ENCODE peak calls at places on chromosomes 11 and 22, in seven cellular contexts. One of them, this sample, is unnamed.
A peak's percentile ranks its signal among the peaks of the same experiment; 100 is the strongest.

GRCh38 chr11:129061466-129062194 is 119.0 kb upstream of the TP53AIP1 start:
- DNase-seq in esophagus squamous epithelium: no peak
- DNase-seq in transverse colon: no peak
- DNase-seq in thyroid gland: no peak
- DNase-seq in gastrocnemius medialis: no peak
- DNase-seq in heart left ventricle: no peak
- DNase-seq in endothelial cell of umbilical vein: peak; percentile 29
- DNase-seq in this sample: peak; percentile 7

GRCh38 chr11:73206751-73207280 is 11.3 kb upstream of the P2RY2 start:
- DNase-seq in gastrocnemius medialis: no peak
- DNase-seq in endothelial cell of umbilical vein: no peak
- DNase-seq in esophagus squamous epithelium: no peak
- DNase-seq in transverse colon: no peak
- DNase-seq in thyroid gland: no peak
- DNase-seq in heart left ventricle: no peak
- DNase-seq in this sample: no peak

GRCh38 chr11:69906453-69906907 is 87.3 kb upstream of the FGF3 start:
- DNase-seq in thyroid gland: no peak
- DNase-seq in esophagus squamous epithelium: no peak
- DNase-seq in transverse colon: no peak
- DNase-seq in endothelial cell of umbilical vein: no peak
- DNase-seq in heart left ventricle: no peak
- DNase-seq in gastrocnemius medialis: no peak
- DNase-seq in this sample: no peak

GRCh38 chr11:2302844-2303626 is 1.2 kb downstream of the TSPAN32 start:
- DNase-seq in gastrocnemius medialis: no peak
- DNase-seq in heart left ventricle: peak; percentile 91
- DNase-seq in esophagus squamous epithelium: no peak
- DNase-seq in endothelial cell of umbilical vein: no peak
- DNase-seq in thyroid gland: peak; percentile 64
- DNase-seq in transverse colon: no peak
- DNase-seq in this sample: no peak

GRCh38 chr22:32676196-32676595 is 125.3 kb upstream of the TIMP3 start:
- DNase-seq in transverse colon: no peak
- DNase-seq in gastrocnemius medialis: no peak
- DNase-seq in esophagus squamous epithelium: no peak
- DNase-seq in thyroid gland: peak; percentile 65
- DNase-seq in endothelial cell of umbilical vein: no peak
- DNase-seq in heart left ventricle: no peak
- DNase-seq in this sample: no peak

GRCh38 chr11:112025682-112026081 is 474 bp downstream of the DLAT start:
- DNase-seq in thyroid gland: no peak
- DNase-seq in gastrocnemius medialis: no peak
- DNase-seq in esophagus squamous epithelium: no peak
- DNase-seq in transverse colon: no peak
- DNase-seq in heart left ventricle: no peak
- DNase-seq in endothelial cell of umbilical vein: peak; percentile 43
- DNase-seq in this sample: no peak

GRCh38 chr22:35212020-35212419 is 45.3 kb upstream of the HMGXB4 start:
- DNase-seq in endothelial cell of umbilical vein: no peak
- DNase-seq in esophagus squamous epithelium: no peak
- DNase-seq in heart left ventricle: peak; percentile 61
- DNase-seq in gastrocnemius medialis: no peak
- DNase-seq in thyroid gland: peak; percentile 6
- DNase-seq in transverse colon: no peak
- DNase-seq in this sample: peak; percentile 33

GRCh38 chr11:42319926-42320325 is 860.5 kb upstream of the LRRC4C start:
- DNase-seq in gastrocnemius medialis: no peak
- DNase-seq in esophagus squamous epithelium: no peak
- DNase-seq in transverse colon: no peak
- DNase-seq in thyroid gland: no peak
- DNase-seq in endothelial cell of umbilical vein: peak; percentile 64
- DNase-seq in heart left ventricle: no peak
- DNase-seq in this sample: no peak

GRCh38 chr22:34319346-34319745 is 399.1 kb upstream of the LARGE1 start:
- DNase-seq in thyroid gland: no peak
- DNase-seq in endothelial cell of umbilical vein: no peak
- DNase-seq in transverse colon: no peak
- DNase-seq in gastrocnemius medialis: no peak
- DNase-seq in heart left ventricle: no peak
- DNase-seq in esophagus squamous epithelium: no peak
- DNase-seq in this sample: no peak

GRCh38 chr11:19441752-19442553 is 201.2 kb upstream of the E2F8 start:
- DNase-seq in heart left ventricle: peak; percentile 82
- DNase-seq in endothelial cell of umbilical vein: peak; percentile 94
- DNase-seq in gastrocnemius medialis: no peak
- DNase-seq in esophagus squamous epithelium: no peak
- DNase-seq in transverse colon: no peak
- DNase-seq in thyroid gland: peak; percentile 18
- DNase-seq in this sample: peak; percentile 86

GRCh38 chr11:69470793-69471192 is 10.7 kb upstream of the LINC01488 start:
- DNase-seq in thyroid gland: no peak
- DNase-seq in heart left ventricle: no peak
- DNase-seq in esophagus squamous epithelium: no peak
- DNase-seq in gastrocnemius medialis: no peak
- DNase-seq in endothelial cell of umbilical vein: no peak
- DNase-seq in transverse colon: no peak
- DNase-seq in this sample: no peak

GRCh38 chr11:114080219-114080618 is 20.7 kb downstream of the ZBTB16 start:
- DNase-seq in transverse colon: no peak
- DNase-seq in esophagus squamous epithelium: no peak
- DNase-seq in thyroid gland: peak; percentile 67
- DNase-seq in endothelial cell of umbilical vein: peak; percentile 80
- DNase-seq in heart left ventricle: peak; percentile 66
- DNase-seq in gastrocnemius medialis: peak; percentile 78
- DNase-seq in this sample: no peak

GRCh38 chr11:12280199-12280837 is 97.1 kb upstream of the PARVA start:
- DNase-seq in transverse colon: no peak
- DNase-seq in thyroid gland: peak; percentile 64
- DNase-seq in endothelial cell of umbilical vein: no peak
- DNase-seq in gastrocnemius medialis: no peak
- DNase-seq in heart left ventricle: no peak
- DNase-seq in esophagus squamous epithelium: no peak
- DNase-seq in this sample: no peak

GRCh38 chr11:33063326-33063775 is 24.0 kb downstream of the TCP11L1 start:
- DNase-seq in transverse colon: no peak
- DNase-seq in thyroid gland: no peak
- DNase-seq in heart left ventricle: no peak
- DNase-seq in gastrocnemius medialis: no peak
- DNase-seq in esophagus squamous epithelium: no peak
- DNase-seq in endothelial cell of umbilical vein: no peak
- DNase-seq in this sample: no peak

GRCh38 chr22:24474221-24474620 is 20.9 kb upstream of the UPB1 start:
- DNase-seq in endothelial cell of umbilical vein: peak; percentile 83
- DNase-seq in heart left ventricle: no peak
- DNase-seq in transverse colon: no peak
- DNase-seq in esophagus squamous epithelium: no peak
- DNase-seq in gastrocnemius medialis: no peak
- DNase-seq in thyroid gland: no peak
- DNase-seq in this sample: peak; percentile 33

GRCh38 chr11:68127791-68128681 is 6.8 kb upstream of the CHKA start:
- DNase-seq in transverse colon: peak; percentile 50
- DNase-seq in gastrocnemius medialis: no peak
- DNase-seq in endothelial cell of umbilical vein: peak; percentile 78
- DNase-seq in esophagus squamous epithelium: no peak
- DNase-seq in heart left ventricle: peak; percentile 60
- DNase-seq in thyroid gland: peak; percentile 91
- DNase-seq in this sample: no peak

GRCh38 chr22:46894851-46895640 is 132.6 kb downstream of the TBC1D22A start:
- DNase-seq in thyroid gland: peak; percentile 1
- DNase-seq in transverse colon: no peak
- DNase-seq in esophagus squamous epithelium: no peak
- DNase-seq in endothelial cell of umbilical vein: no peak
- DNase-seq in heart left ventricle: no peak
- DNase-seq in gastrocnemius medialis: no peak
- DNase-seq in this sample: no peak

GRCh38 chr11:125088576-125089455 is 22.6 kb downstream of the TMEM218 start:
- DNase-seq in heart left ventricle: no peak
- DNase-seq in gastrocnemius medialis: no peak
- DNase-seq in transverse colon: no peak
- DNase-seq in endothelial cell of umbilical vein: no peak
- DNase-seq in thyroid gland: no peak
- DNase-seq in esophagus squamous epithelium: no peak
- DNase-seq in this sample: no peak

GRCh38 chr11:126434950-126435335 is 79.5 kb downstream of the ST3GAL4 start:
- DNase-seq in heart left ventricle: no peak
- DNase-seq in endothelial cell of umbilical vein: no peak
- DNase-seq in thyroid gland: no peak
- DNase-seq in esophagus squamous epithelium: no peak
- DNase-seq in gastrocnemius medialis: no peak
- DNase-seq in transverse colon: no peak
- DNase-seq in this sample: no peak

GRCh38 chr11:122175316-122175715 is 59.3 kb upstream of the BLID start:
- DNase-seq in transverse colon: no peak
- DNase-seq in thyroid gland: no peak
- DNase-seq in esophagus squamous epithelium: no peak
- DNase-seq in heart left ventricle: no peak
- DNase-seq in gastrocnemius medialis: no peak
- DNase-seq in endothelial cell of umbilical vein: peak; percentile 23
- DNase-seq in this sample: no peak

GRCh38 chr11:82315093-82315492 is 418.6 kb downstream of the FAM181B start:
- DNase-seq in esophagus squamous epithelium: no peak
- DNase-seq in gastrocnemius medialis: no peak
- DNase-seq in transverse colon: peak; percentile 11
- DNase-seq in thyroid gland: peak; percentile 3
- DNase-seq in endothelial cell of umbilical vein: no peak
- DNase-seq in heart left ventricle: no peak
- DNase-seq in this sample: no peak

GRCh38 chr22:31615940-31616314 is 46.1 kb downstream of the PISD start:
- DNase-seq in esophagus squamous epithelium: no peak
- DNase-seq in thyroid gland: no peak
- DNase-seq in gastrocnemius medialis: no peak
- DNase-seq in transverse colon: no peak
- DNase-seq in endothelial cell of umbilical vein: no peak
- DNase-seq in heart left ventricle: no peak
- DNase-seq in this sample: no peak

DNA sequence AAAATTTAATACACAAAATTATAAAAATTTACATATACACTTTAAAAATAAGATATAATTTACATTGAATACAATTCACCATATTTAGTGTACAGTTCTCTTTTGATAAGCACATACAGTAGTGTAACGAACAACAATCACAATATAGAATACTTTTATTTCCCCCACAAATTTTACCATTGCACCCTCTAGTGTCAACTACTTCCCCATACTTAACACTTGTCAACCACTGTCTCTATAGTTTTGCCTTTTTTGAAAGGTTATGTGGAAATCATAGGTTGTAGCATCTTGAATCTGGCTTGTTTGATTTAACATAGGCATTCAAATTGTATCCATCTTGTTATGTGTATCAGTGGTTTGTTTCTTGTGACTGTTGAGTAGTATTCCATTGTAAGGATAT is 21.3 kb upstream of the PANX1 start:
- DNase-seq in gastrocnemius medialis: no peak
- DNase-seq in esophagus squamous epithelium: no peak
- DNase-seq in thyroid gland: no peak
- DNase-seq in endothelial cell of umbilical vein: no peak
- DNase-seq in transverse colon: no peak
- DNase-seq in heart left ventricle: no peak
- DNase-seq in this sample: no peak
- TF ChIP-seq POLR2A in gastrocnemius medialis: no peak
- TF ChIP-seq POLR2A in esophagus squamous epithelium: no peak
- TF ChIP-seq POLR2A in thyroid gland: no peak
- TF ChIP-seq POLR2A in endothelial cell of umbilical vein: no peak
- TF ChIP-seq POLR2A in transverse colon: no peak
- TF ChIP-seq POLR2A in heart left ventricle: no peak
- TF ChIP-seq POLR2A in this sample: no peak

GRCh38 chr11:35083181-35084061 is 55.5 kb upstream of the CD44 start:
- DNase-seq in endothelial cell of umbilical vein: no peak
- DNase-seq in thyroid gland: peak; percentile 62
- DNase-seq in transverse colon: peak; percentile 61
- DNase-seq in esophagus squamous epithelium: peak; percentile 14
- DNase-seq in heart left ventricle: peak; percentile 51
- DNase-seq in gastrocnemius medialis: no peak
- DNase-seq in this sample: peak; percentile 62
- TF ChIP-seq POLR2A in endothelial cell of umbilical vein: no peak
- TF ChIP-seq POLR2A in thyroid gland: no peak
- TF ChIP-seq POLR2A in transverse colon: no peak
- TF ChIP-seq POLR2A in esophagus squamous epithelium: no peak
- TF ChIP-seq POLR2A in heart left ventricle: no peak
- TF ChIP-seq POLR2A in gastrocnemius medialis: no peak
- TF ChIP-seq POLR2A in this sample: no peak

GRCh38 chr22:38733329-38734202 is 22.2 kb downstream of the SUN2 start:
- DNase-seq in heart left ventricle: peak; percentile 66
- DNase-seq in thyroid gland: peak; percentile 96
- DNase-seq in esophagus squamous epithelium: no peak
- DNase-seq in transverse colon: peak; percentile 70
- DNase-seq in endothelial cell of umbilical vein: peak; percentile 19
- DNase-seq in gastrocnemius medialis: peak; percentile 92
- DNase-seq in this sample: no peak
- TF ChIP-seq POLR2A in heart left ventricle: no peak
- TF ChIP-seq POLR2A in thyroid gland: no peak
- TF ChIP-seq POLR2A in esophagus squamous epithelium: no peak
- TF ChIP-seq POLR2A in transverse colon: no peak
- TF ChIP-seq POLR2A in endothelial cell of umbilical vein: no peak
- TF ChIP-seq POLR2A in gastrocnemius medialis: peak; percentile 30
- TF ChIP-seq POLR2A in this sample: no peak

GRCh38 chr11:93541884-93542752 is 1.1 kb downstream of the SMCO4 start:
- DNase-seq in heart left ventricle: peak; percentile 59
- DNase-seq in esophagus squamous epithelium: no peak
- DNase-seq in endothelial cell of umbilical vein: peak; percentile 71
- DNase-seq in thyroid gland: peak; percentile 67
- DNase-seq in gastrocnemius medialis: no peak
- DNase-seq in transverse colon: peak; percentile 67
- DNase-seq in this sample: peak; percentile 30

GRCh38 chr11:93543292-93543977 is at the start of gene SMCO4:
- DNase-seq in esophagus squamous epithelium: no peak
- DNase-seq in gastrocnemius medialis: peak; percentile 63
- DNase-seq in thyroid gland: peak; percentile 82
- DNase-seq in heart left ventricle: peak; percentile 90
- DNase-seq in transverse colon: peak; percentile 89
- DNase-seq in endothelial cell of umbilical vein: peak; percentile 76
- DNase-seq in this sample: peak; percentile 68

GRCh38 chr11:93540337-93540736 is 2.9 kb downstream of the SMCO4 start:
- DNase-seq in gastrocnemius medialis: no peak
- DNase-seq in heart left ventricle: no peak
- DNase-seq in transverse colon: no peak
- DNase-seq in thyroid gland: no peak
- DNase-seq in esophagus squamous epithelium: no peak
- DNase-seq in endothelial cell of umbilical vein: no peak
- DNase-seq in this sample: no peak

GRCh38 chr11:93541154-93541553 is 2.0 kb downstream of the SMCO4 start:
- DNase-seq in gastrocnemius medialis: no peak
- DNase-seq in thyroid gland: no peak
- DNase-seq in endothelial cell of umbilical vein: no peak
- DNase-seq in esophagus squamous epithelium: no peak
- DNase-seq in transverse colon: no peak
- DNase-seq in heart left ventricle: no peak
- DNase-seq in this sample: no peak

DNA sequence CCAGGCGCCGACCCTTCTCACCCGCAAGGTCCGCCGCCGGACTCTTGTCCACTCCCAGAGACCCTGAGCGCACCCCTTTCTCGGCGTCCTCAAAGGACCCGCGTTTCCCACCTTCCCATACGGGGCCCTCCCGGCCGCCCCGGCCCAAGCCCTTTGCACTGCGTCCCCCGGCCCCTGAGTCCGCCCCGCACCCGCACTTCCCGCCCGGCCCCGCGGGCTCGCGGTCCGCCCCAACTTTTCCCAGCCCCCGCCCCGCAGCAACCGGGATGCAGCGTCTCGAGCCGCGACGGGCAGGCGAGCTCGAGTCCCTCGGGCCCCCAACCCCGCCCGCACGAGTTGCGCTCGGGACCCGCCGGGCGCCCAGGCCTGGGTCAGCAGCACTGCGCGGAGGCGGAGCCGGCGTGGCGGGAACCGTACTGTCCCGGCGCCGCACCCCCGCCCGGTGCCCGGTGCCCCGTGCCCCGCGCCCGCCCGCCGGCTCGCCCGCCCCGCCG is 391 bp downstream of the SMCO4 start:
- DNase-seq in transverse colon: peak; percentile 55
- DNase-seq in heart left ventricle: no peak
- DNase-seq in endothelial cell of umbilical vein: peak; percentile 22
- DNase-seq in esophagus squamous epithelium: no peak
- DNase-seq in thyroid gland: peak; percentile 61
- DNase-seq in gastrocnemius medialis: no peak
- DNase-seq in this sample: no peak
- TF ChIP-seq POLR2A in transverse colon: no peak
- TF ChIP-seq POLR2A in heart left ventricle: no peak
- TF ChIP-seq POLR2A in endothelial cell of umbilical vein: no peak
- TF ChIP-seq POLR2A in esophagus squamous epithelium: no peak
- TF ChIP-seq POLR2A in thyroid gland: no peak
- TF ChIP-seq POLR2A in gastrocnemius medialis: no peak
- TF ChIP-seq POLR2A in this sample: no peak

This sample was measured in H54.